ENCODE peak calls at places on chromosomes 16 and 17, in six cellular contexts. O is A549, M is hepatocyte, S is colonic mucosa, X is thoracic aorta, Z is HL-60. B is an unnamed sample.

GRCh38 chr16:30011505-30012480 is 966 bp upstream of the DOC2A start:
- DNase-seq in O (no peak), M (no peak), S (no peak), X (no peak), Z (no peak), B (no peak)

GRCh38 chr16:85924675-85925074 is 25.7 kb downstream of the IRF8 start:
- DNase-seq in O (no peak), M (no peak), S (no peak), X (no peak), Z (no peak), B (no peak)

GRCh38 chr16:1765826-1766225 is 5.5 kb downstream of the NME3 start:
- DNase-seq in O (no peak), M (no peak), S (no peak), X (no peak), Z (no peak), B (no peak)

GRCh38 chr16:52812945-52813556 is 239.6 kb downstream of the CHD9NB start:
- DNase-seq in O (peak; percentile 10), M (peak; percentile 9), S (no peak), X (no peak), Z (no peak), B (no peak)

GRCh38 chr16:49500211-49500610 is 126.6 kb downstream of the C16orf78 start:
- DNase-seq in O (no peak), M (no peak), S (no peak), X (no peak), Z (no peak), B (no peak)

GRCh38 chr16:86951041-86951822 is 366.0 kb downstream of the C16orf95 start:
- DNase-seq in O (no peak), M (no peak), S (no peak), X (no peak), Z (no peak), B (no peak)

GRCh38 chr17:1229354-1229890 is 40.8 kb upstream of the BHLHA9 start:
- DNase-seq in O (peak; percentile 78), M (peak; percentile 57), S (peak; percentile 91), X (no peak), Z (peak; percentile 41), B (peak; percentile 33)

GRCh38 chr17:57075785-57076184 is 9.3 kb upstream of the AKAP1 start:
- DNase-seq in O (no peak), M (no peak), S (no peak), X (no peak), Z (no peak), B (no peak)

GRCh38 chr17:4087911-4088693 is 54.7 kb downstream of the ZZEF1 start:
- DNase-seq in O (no peak), M (no peak), S (no peak), X (no peak), Z (no peak), B (no peak)

GRCh38 chr17:83195330-83196087 is 116.1 kb downstream of the METRNL start:
- DNase-seq in O (no peak), M (no peak), S (no peak), X (peak; percentile 40), Z (no peak), B (peak; percentile 58)

GRCh38 chr17:75778861-75779249 is 5.8 kb upstream of the UNK start:
- DNase-seq in O (peak; percentile 55), M (peak; percentile 68), S (peak; percentile 78), X (no peak), Z (no peak), B (no peak)

GRCh38 chr17:46769531-46770438 is 48.7 kb downstream of the WNT3 start:
- DNase-seq in O (no peak), M (no peak), S (peak; percentile 15), X (no peak), Z (no peak), B (no peak)

GRCh38 chr17:82297804-82298537 is 19.4 kb downstream of the CD7 start:
- DNase-seq in O (peak; percentile 98), M (peak; percentile 78), S (peak; percentile 94), X (peak; percentile 84), Z (peak; percentile 97), B (peak; percentile 96)

DNA sequence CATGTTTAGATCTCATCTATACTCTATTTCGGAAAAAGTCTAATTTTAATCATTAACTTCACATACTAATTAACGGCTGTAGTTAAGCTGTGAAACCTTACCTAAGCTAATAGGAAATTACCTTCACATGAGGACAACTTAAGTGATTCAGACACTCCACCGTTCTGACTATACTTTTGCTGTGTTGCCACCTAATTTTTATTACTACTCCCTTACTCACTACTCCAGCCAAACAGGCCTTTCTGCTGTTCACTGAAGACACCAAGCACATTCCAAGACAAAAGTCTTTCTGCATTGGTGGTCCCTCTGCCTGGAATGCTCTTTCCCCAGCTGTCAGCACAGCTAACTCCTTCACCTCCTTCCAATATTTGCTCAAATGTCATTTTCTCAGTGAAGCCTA is 1.3 kb downstream of the CMTR2 start:
- DNase-seq in O (no peak), M (peak; percentile 26), S (no peak), X (no peak), Z (no peak), B (no peak)
- H3K4me3 ChIP-seq in O (peak overlapping the region; percentile 67), M (peak overlapping the region; percentile 41), S (no peak overlapping the region), X (peak overlapping the region; percentile 95), Z (peak overlapping the region; percentile 79), B (peak overlapping the region; percentile 82)

DNA sequence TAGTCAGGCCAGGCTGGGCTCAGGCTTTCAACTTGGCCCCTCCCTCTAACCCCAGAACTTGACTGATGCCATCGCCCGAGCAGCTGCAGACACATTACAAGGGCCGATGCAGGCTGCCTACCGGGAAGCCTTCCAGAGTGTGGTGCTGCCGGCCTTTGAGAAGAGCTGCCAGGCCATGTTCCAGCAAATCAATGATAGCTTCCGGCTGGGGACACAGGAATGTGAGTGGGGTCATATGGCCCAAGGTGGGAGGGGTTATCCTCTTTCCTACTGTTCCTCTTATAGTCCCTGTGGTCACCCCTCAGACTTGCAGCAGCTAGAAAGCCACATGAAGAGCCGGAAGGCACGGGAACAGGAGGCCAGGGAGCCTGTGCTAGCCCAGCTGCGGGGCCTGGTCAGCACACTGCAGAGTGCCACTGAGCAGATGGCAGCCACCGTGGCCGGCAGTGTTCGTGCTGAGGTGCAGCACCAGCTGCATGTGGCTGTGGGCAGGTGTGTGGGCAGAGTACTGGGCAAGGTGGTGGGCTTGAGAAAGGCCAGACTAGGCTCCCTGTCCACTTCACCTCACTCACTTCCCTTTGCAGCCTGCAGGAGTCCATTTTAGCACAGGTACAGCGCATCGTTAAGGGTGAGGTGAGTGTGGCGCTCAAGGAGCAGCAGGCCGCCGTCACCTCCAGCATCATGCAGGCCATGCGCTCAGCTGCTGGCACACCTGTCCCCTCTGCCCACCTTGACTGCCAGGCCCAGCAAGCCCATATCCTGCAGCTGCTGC is 2.1 kb upstream of the NRN1L start:
- DNase-seq in O (no peak), M (no peak), S (no peak), X (no peak), Z (no peak), B (no peak)
- H3K27ac ChIP-seq in O (no peak overlapping the region), M (no peak overlapping the region), S (no peak overlapping the region), X (no peak overlapping the region), Z (no peak overlapping the region), B (no peak overlapping the region)

DNA sequence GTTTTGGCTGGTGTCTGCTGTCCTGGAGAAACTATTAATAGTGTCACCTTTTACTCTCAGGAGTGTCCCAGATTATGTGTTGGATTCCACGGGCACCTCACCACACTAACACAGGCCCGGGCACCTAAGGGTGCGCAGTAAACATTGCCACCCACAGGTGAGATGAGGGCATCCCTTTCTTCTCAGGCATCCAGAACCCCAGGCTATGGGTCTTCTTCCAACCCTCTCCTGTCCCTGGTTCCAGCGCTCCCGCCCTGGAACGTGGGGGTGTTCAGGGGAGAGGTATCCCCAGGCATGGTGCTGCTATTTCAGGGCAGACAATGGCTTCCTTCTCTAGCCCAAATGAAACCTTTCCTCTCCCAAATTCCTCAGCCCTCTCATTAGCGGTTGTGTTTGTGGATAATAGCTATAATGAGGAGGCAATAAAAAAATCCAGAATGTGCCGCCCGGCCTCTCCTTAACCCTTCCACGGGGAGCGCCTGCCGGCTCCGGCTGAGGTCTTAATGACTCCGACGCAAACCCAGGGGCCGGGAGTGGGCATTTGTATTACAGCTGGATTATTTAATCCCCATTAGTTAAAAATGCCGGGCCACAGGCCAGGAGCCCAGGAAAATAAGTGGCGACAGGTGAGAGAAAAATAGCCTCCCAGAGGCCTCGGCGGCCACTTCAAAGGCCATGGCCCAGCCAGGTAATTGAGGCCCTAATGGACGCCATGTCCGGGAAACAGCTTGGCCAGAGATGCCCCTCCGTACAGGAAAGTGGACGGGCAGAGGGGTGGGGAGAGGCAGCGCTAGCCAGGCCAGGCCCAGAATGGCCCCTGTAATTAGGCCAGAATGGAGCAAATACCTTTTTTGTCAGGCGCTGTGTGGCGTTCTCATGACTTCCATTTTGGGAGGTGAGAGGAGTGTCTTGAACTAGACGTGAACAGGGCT is 102.8 kb downstream of the IRX5 start:
- DNase-seq in O (no peak), M (no peak), S (no peak), X (no peak), Z (no peak), B (no peak)
- TF ChIP-seq CTCF in O (no peak), M (no peak), S (no peak), X (no peak), Z (no peak), B (no peak)

DNA sequence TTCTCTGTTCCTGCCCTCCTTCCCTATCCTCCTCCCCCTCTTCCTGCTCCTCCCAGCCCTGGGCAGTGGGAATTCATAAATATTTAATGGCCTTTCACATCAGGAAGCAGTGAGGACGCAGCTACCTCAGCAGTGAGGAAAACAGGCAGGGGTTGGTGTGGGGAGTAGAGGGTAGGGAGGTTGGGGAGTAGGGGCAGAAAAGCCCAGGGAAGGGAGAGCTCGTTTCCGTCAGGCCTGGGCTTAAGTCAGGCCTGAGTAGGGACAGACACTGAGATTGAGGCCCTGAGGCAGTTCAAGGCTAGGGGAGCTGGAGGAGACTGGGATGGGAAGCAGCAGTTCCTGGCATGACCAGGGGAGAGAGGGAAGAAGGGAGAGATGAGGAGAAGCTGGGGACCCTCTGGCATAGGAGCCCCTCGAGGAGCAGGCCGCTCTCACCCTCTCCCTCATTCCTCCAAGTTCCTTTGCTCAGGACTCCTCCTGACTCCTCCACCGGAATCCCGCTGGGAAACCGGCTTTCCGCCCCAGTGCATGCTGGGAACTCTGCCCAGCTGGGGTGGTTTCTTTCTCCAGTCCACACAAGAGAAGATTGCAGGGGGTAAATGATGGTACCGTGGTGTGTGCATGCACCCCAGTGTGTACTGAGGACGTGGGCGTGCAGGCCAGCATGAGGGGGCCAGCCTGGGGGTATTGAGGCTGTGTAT is 6.2 kb downstream of the SAMD14 start:
- DNase-seq in O (no peak), M (no peak), S (no peak), X (no peak), Z (no peak), B (no peak)
- H3K4me3 ChIP-seq in O (no peak overlapping the region), M (no peak overlapping the region), S (no peak overlapping the region), X (no peak overlapping the region), Z (no peak overlapping the region), B (no peak overlapping the region)

GRCh38 chr16:67233596-67233995 is 6.7 kb downstream of the TMEM208 start:
- DNase-seq in O (no peak), M (no peak), S (no peak), X (no peak), Z (no peak), B (no peak)
- H3K27ac ChIP-seq in O (no peak overlapping the region), M (no peak overlapping the region), S (no peak overlapping the region), X (no peak overlapping the region), Z (no peak overlapping the region), B (no peak overlapping the region)

GRCh38 chr16:4314532-4315184 is 1.2 kb upstream of the GLIS2 start:
- DNase-seq in O (peak; percentile 77), M (peak; percentile 65), S (peak; percentile 23), X (no peak), Z (no peak), B (no peak)
- TF ChIP-seq CTCF in O (no peak), M (no peak), S (no peak), X (no peak), Z (no peak), B (no peak)

GRCh38 chr17:40664582-40665333 is at the start of gene KRT222:
- DNase-seq in O (no peak), M (no peak), S (no peak), X (no peak), Z (no peak), B (no peak)
- H3K4me3 ChIP-seq in O (peak within 1 kb of the TSS; percentile 34), M (no peak within 1 kb of the TSS), S (no peak within 1 kb of the TSS), X (peak within 1 kb of the TSS; percentile 18), Z (no peak within 1 kb of the TSS), B (no peak within 1 kb of the TSS)

B was measured in breast epithelium.